ENCODE peak calls at places on chromosomes 11 and 22, in six cellular contexts. I is activated T-helper 9 cell treated with anti-CD3 and anti-CD28 coated beads, Interleukin-2, amount 50 U/mL, for 16 hours; R is activated CD8-positive, alpha-beta memory T cell treated with anti-CD3 and anti-CD28 coated beads for 1 hour; U is stomach; Z is progenitor cell of endocrine pancreas; O is stimulated activated CD4-positive, alpha-beta T cell treated with anti-CD3 and anti-CD28 coated beads, Interleukin-4, amount 100 ng/mL, for 4 hours. P is an unnamed sample.

GRCh38 chr11:625636-626319 is 1.0 kb upstream of the CDHR5 start:
- DNase-seq in R (no peak), U (no peak), I (no peak), Z (no peak), O (no peak), P (no peak)

GRCh38 chr22:47088480-47089145 is 326.2 kb downstream of the TBC1D22A start:
- DNase-seq in R (no peak), U (no peak), I (no peak), O (no peak), Z (no peak), P (no peak)

GRCh38 chr11:8928981-8929615 is 3.6 kb downstream of the C11orf16 start:
- DNase-seq in U (no peak), R (no peak), Z (no peak), O (no peak), I (no peak), P (no peak)

GRCh38 chr11:14359573-14360031 is 619 bp upstream of the RRAS2 start:
- DNase-seq in Z (no peak), U (no peak), I (no peak), R (no peak), O (no peak), P (no peak)

GRCh38 chr11:44992181-44992582 is 41.5 kb upstream of the TP53I11 start:
- DNase-seq in O (no peak), U (peak; percentile 44), Z (no peak), R (no peak), I (no peak), P (no peak)

GRCh38 chr11:104623518-104623917 is 274.7 kb downstream of the CASP12 start:
- DNase-seq in Z (no peak), O (no peak), U (no peak), R (no peak), I (no peak), P (no peak)

GRCh38 chr11:129694538-129694937 is 121.1 kb upstream of the TMEM45B start:
- DNase-seq in R (no peak), Z (no peak), U (no peak), I (no peak), O (no peak), P (no peak)

GRCh38 chr11:74647404-74647803 is 55.0 kb downstream of the POLD3 start:
- DNase-seq in U (no peak), O (no peak), I (no peak), R (no peak), Z (no peak), P (no peak)

GRCh38 chr11:6618117-6619020 is 853 bp downstream of the TPP1 start:
- DNase-seq in I (peak; percentile 57), R (peak; percentile 51), Z (no peak), O (peak; percentile 45), U (peak; percentile 49), P (peak; percentile 59)

GRCh38 chr22:46147471-46148267 is 2.7 kb upstream of the PPARA start:
- DNase-seq in U (no peak), I (no peak), O (no peak), R (no peak), Z (no peak), P (no peak)

GRCh38 chr22:39907605-39908097 is 6.8 kb downstream of the GRAP2 start:
- DNase-seq in U (no peak), Z (no peak), R (no peak), O (no peak), I (no peak), P (no peak)

GRCh38 chr11:8313504-8314090 is 49.9 kb upstream of the LMO1 start:
- DNase-seq in O (no peak), Z (no peak), I (no peak), R (no peak), U (no peak), P (no peak)

GRCh38 chr22:31243339-31244043 is 31.4 kb downstream of the LIMK2 start:
- DNase-seq in O (no peak), R (no peak), I (no peak), U (no peak), Z (no peak), P (no peak)

GRCh38 chr22:23137905-23138520 is 3.8 kb downstream of the RSPH14 start:
- DNase-seq in Z (no peak), I (no peak), O (no peak), R (peak; percentile 21), U (no peak), P (no peak)

GRCh38 chr11:32870676-32871075 is 21.9 kb upstream of the QSER1 start:
- DNase-seq in Z (no peak), R (no peak), U (no peak), O (peak; percentile 19), I (no peak), P (no peak)

GRCh38 chr22:37173709-37174108 is 14.3 kb downstream of the C1QTNF6 start:
- DNase-seq in R (no peak), Z (no peak), I (no peak), O (no peak), U (no peak), P (no peak)

GRCh38 chr22:46812034-46812605 is 49.7 kb downstream of the TBC1D22A start:
- DNase-seq in O (no peak), I (no peak), U (peak; percentile 21), R (no peak), Z (no peak), P (no peak)

GRCh38 chr22:38728899-38729796 is 23.4 kb downstream of the GTPBP1 start:
- DNase-seq in U (no peak), O (no peak), R (no peak), I (no peak), Z (no peak), P (no peak)

GRCh38 chr22:46537221-46537945 is at the start of gene CELSR1:
- DNase-seq in Z (peak; percentile 67), U (peak; percentile 73), O (peak; percentile 32), I (no peak), R (no peak), P (no peak)

GRCh38 chr11:64074239-64074638 is 38.5 kb downstream of the FLRT1 start:
- DNase-seq in R (no peak), I (no peak), U (no peak), O (peak; percentile 8), Z (no peak), P (no peak)

GRCh38 chr11:85316967-85317366 is 310.2 kb downstream of the DLG2 start:
- DNase-seq in R (no peak), I (no peak), Z (no peak), U (no peak), O (no peak), P (no peak)

GRCh38 chr11:45800261-45800660 is 4.7 kb upstream of the SLC35C1 start:
- DNase-seq in O (no peak), R (no peak), U (no peak), I (no peak), Z (no peak), P (no peak)

GRCh38 chr11:113974741-113975470 is at the start of gene HTR3A:
- DNase-seq in O (no peak), Z (peak; percentile 22), I (no peak), R (no peak), U (peak; percentile 92), P (no peak)

GRCh38 chr11:116703421-116703820 is 69.4 kb downstream of the BUD13 start:
- DNase-seq in Z (no peak), R (no peak), U (no peak), O (no peak), I (no peak), P (no peak)

GRCh38 chr22:20432244-20432686 is 5.4 kb downstream of the SCARF2 start:
- DNase-seq in Z (no peak), U (no peak), I (no peak), O (no peak), R (no peak), P (no peak)

GRCh38 chr11:126452256-126452655 is 96.8 kb downstream of the ST3GAL4 start:
- DNase-seq in U (no peak), O (no peak), Z (no peak), R (no peak), I (no peak), P (no peak)

GRCh38 chr11:61963282-61964057 is 4.0 kb downstream of the FTH1 start:
- DNase-seq in Z (no peak), U (no peak), O (no peak), R (no peak), I (no peak), P (no peak)

GRCh38 chr11:118135051-118135795 is 17.4 kb downstream of the SCN4B start:
- DNase-seq in O (no peak), Z (no peak), R (no peak), U (no peak), I (no peak), P (no peak)

GRCh38 chr11:20158597-20159257 is 1.5 kb downstream of the DBX1 start:
- DNase-seq in U (peak; percentile 41), Z (peak; percentile 79), O (no peak), R (no peak), I (no peak), P (peak; percentile 3)

GRCh38 chr22:36075724-36076123 is 47.1 kb upstream of the RBFOX2 start:
- DNase-seq in I (no peak), U (no peak), R (no peak), O (no peak), Z (no peak), P (no peak)

GRCh38 chr11:77138106-77138649 is 10.1 kb downstream of the MYO7A start:
- DNase-seq in Z (no peak), O (no peak), R (no peak), I (no peak), U (no peak), P (no peak)

GRCh38 chr11:120180571-120181445 is 30.0 kb upstream of the OAF start:
- DNase-seq in R (no peak), Z (no peak), U (peak; percentile 20), O (no peak), I (no peak), P (no peak)

GRCh38 chr11:69157156-69157821 is 1.6 kb downstream of the SMIM38 start:
- DNase-seq in I (no peak), Z (peak; percentile 17), O (no peak), R (no peak), U (no peak), P (no peak)

GRCh38 chr11:61493832-61494231 is 14.7 kb upstream of the LRRC10B start:
- DNase-seq in R (no peak), I (no peak), O (no peak), Z (no peak), U (no peak), P (no peak)

GRCh38 chr22:42283288-42284229 is 13.1 kb upstream of the TCF20 start:
- DNase-seq in R (no peak), U (no peak), Z (no peak), I (peak; percentile 25), O (peak; percentile 34), P (no peak)

GRCh38 chr22:43570531-43571144 is 158.8 kb downstream of the MPPED1 start:
- DNase-seq in R (no peak), Z (no peak), I (no peak), U (no peak), O (no peak), P (no peak)

GRCh38 chr11:62001450-62002178 is 34.2 kb upstream of the FTH1 start:
- DNase-seq in Z (no peak), I (no peak), R (no peak), O (no peak), U (peak; percentile 73), P (no peak)

GRCh38 chr11:14270690-14271542 is 88.1 kb downstream of the RRAS2 start:
- DNase-seq in R (no peak), I (no peak), Z (no peak), U (no peak), O (no peak), P (no peak)

GRCh38 chr22:46069518-46070214 is 80.7 kb upstream of the PPARA start:
- DNase-seq in O (peak; percentile 42), U (peak; percentile 84), R (no peak), Z (no peak), I (no peak), P (peak; percentile 54)

P was measured in AG04450.